ENCODE peak calls at places on chromosomes 12 and 14, in four cellular contexts. One of them, this sample, is unnamed.

GRCh38 chr14:96194657-96195431 is 9.8 kb upstream of the BDKRB2 start:
- DNase-seq in stimulated activated CD4-positive, alpha-beta T cell treated with anti-CD3 and anti-CD28 coated beads, Interleukin-1b, Interleukin-23, amount 100 ng/mL, for 24 hours: no peak
- DNase-seq in HT-29: no peak
- DNase-seq in stimulated activated CD8-positive, alpha-beta memory T cell treated with anti-CD3 and anti-CD28 coated beads, Interleukin-15, amount 100 ng/mL, for 24 hours: no peak
- DNase-seq in this sample: no peak

GRCh38 chr12:66409195-66409871 is 107.0 kb downstream of the HELB start:
- DNase-seq in stimulated activated CD4-positive, alpha-beta T cell treated with anti-CD3 and anti-CD28 coated beads, Interleukin-1b, Interleukin-23, amount 100 ng/mL, for 24 hours: no peak
- DNase-seq in stimulated activated CD8-positive, alpha-beta memory T cell treated with anti-CD3 and anti-CD28 coated beads, Interleukin-15, amount 100 ng/mL, for 24 hours: no peak
- DNase-seq in HT-29: peak
- DNase-seq in this sample: peak

GRCh38 chr12:47772094-47772660 is 861 bp upstream of the SLC48A1 start:
- DNase-seq in HT-29: no peak
- DNase-seq in stimulated activated CD4-positive, alpha-beta T cell treated with anti-CD3 and anti-CD28 coated beads, Interleukin-1b, Interleukin-23, amount 100 ng/mL, for 24 hours: no peak
- DNase-seq in stimulated activated CD8-positive, alpha-beta memory T cell treated with anti-CD3 and anti-CD28 coated beads, Interleukin-15, amount 100 ng/mL, for 24 hours: no peak
- DNase-seq in this sample: no peak

GRCh38 chr12:68786929-68787328 is 21.0 kb upstream of the MDM2 start:
- DNase-seq in HT-29: no peak
- DNase-seq in stimulated activated CD8-positive, alpha-beta memory T cell treated with anti-CD3 and anti-CD28 coated beads, Interleukin-15, amount 100 ng/mL, for 24 hours: no peak
- DNase-seq in stimulated activated CD4-positive, alpha-beta T cell treated with anti-CD3 and anti-CD28 coated beads, Interleukin-1b, Interleukin-23, amount 100 ng/mL, for 24 hours: no peak
- DNase-seq in this sample: no peak

GRCh38 chr12:109497675-109498074 is 20.2 kb downstream of the UBE3B start:
- DNase-seq in HT-29: no peak
- DNase-seq in stimulated activated CD4-positive, alpha-beta T cell treated with anti-CD3 and anti-CD28 coated beads, Interleukin-1b, Interleukin-23, amount 100 ng/mL, for 24 hours: no peak
- DNase-seq in stimulated activated CD8-positive, alpha-beta memory T cell treated with anti-CD3 and anti-CD28 coated beads, Interleukin-15, amount 100 ng/mL, for 24 hours: no peak
- DNase-seq in this sample: no peak

GRCh38 chr12:77339610-77340009 is 274.2 kb upstream of the E2F7 start:
- DNase-seq in HT-29: no peak
- DNase-seq in stimulated activated CD8-positive, alpha-beta memory T cell treated with anti-CD3 and anti-CD28 coated beads, Interleukin-15, amount 100 ng/mL, for 24 hours: no peak
- DNase-seq in stimulated activated CD4-positive, alpha-beta T cell treated with anti-CD3 and anti-CD28 coated beads, Interleukin-1b, Interleukin-23, amount 100 ng/mL, for 24 hours: no peak
- DNase-seq in this sample: no peak

GRCh38 chr12:74915718-74916117 is 293.9 kb downstream of the KCNC2 start:
- DNase-seq in stimulated activated CD8-positive, alpha-beta memory T cell treated with anti-CD3 and anti-CD28 coated beads, Interleukin-15, amount 100 ng/mL, for 24 hours: no peak
- DNase-seq in HT-29: no peak
- DNase-seq in stimulated activated CD4-positive, alpha-beta T cell treated with anti-CD3 and anti-CD28 coated beads, Interleukin-1b, Interleukin-23, amount 100 ng/mL, for 24 hours: no peak
- DNase-seq in this sample: no peak

GRCh38 chr12:65685514-65685913 is 138.8 kb upstream of the HMGA2 start:
- DNase-seq in stimulated activated CD8-positive, alpha-beta memory T cell treated with anti-CD3 and anti-CD28 coated beads, Interleukin-15, amount 100 ng/mL, for 24 hours: no peak
- DNase-seq in HT-29: peak
- DNase-seq in stimulated activated CD4-positive, alpha-beta T cell treated with anti-CD3 and anti-CD28 coated beads, Interleukin-1b, Interleukin-23, amount 100 ng/mL, for 24 hours: no peak
- DNase-seq in this sample: peak

GRCh38 chr12:132288516-132289188 is 40.7 kb downstream of the GALNT9 start:
- DNase-seq in stimulated activated CD4-positive, alpha-beta T cell treated with anti-CD3 and anti-CD28 coated beads, Interleukin-1b, Interleukin-23, amount 100 ng/mL, for 24 hours: no peak
- DNase-seq in stimulated activated CD8-positive, alpha-beta memory T cell treated with anti-CD3 and anti-CD28 coated beads, Interleukin-15, amount 100 ng/mL, for 24 hours: no peak
- DNase-seq in HT-29: no peak
- DNase-seq in this sample: no peak

GRCh38 chr14:36069535-36069900 is 107.0 kb downstream of the PTCSC3 start:
- DNase-seq in stimulated activated CD4-positive, alpha-beta T cell treated with anti-CD3 and anti-CD28 coated beads, Interleukin-1b, Interleukin-23, amount 100 ng/mL, for 24 hours: no peak
- DNase-seq in HT-29: peak
- DNase-seq in stimulated activated CD8-positive, alpha-beta memory T cell treated with anti-CD3 and anti-CD28 coated beads, Interleukin-15, amount 100 ng/mL, for 24 hours: no peak
- DNase-seq in this sample: peak

GRCh38 chr14:79580908-79581307 is 630.4 kb downstream of the DIO2 start:
- DNase-seq in stimulated activated CD4-positive, alpha-beta T cell treated with anti-CD3 and anti-CD28 coated beads, Interleukin-1b, Interleukin-23, amount 100 ng/mL, for 24 hours: no peak
- DNase-seq in stimulated activated CD8-positive, alpha-beta memory T cell treated with anti-CD3 and anti-CD28 coated beads, Interleukin-15, amount 100 ng/mL, for 24 hours: no peak
- DNase-seq in HT-29: no peak
- DNase-seq in this sample: no peak

GRCh38 chr14:53389207-53389606 is 236.1 kb upstream of the DDHD1 start:
- DNase-seq in HT-29: no peak
- DNase-seq in stimulated activated CD4-positive, alpha-beta T cell treated with anti-CD3 and anti-CD28 coated beads, Interleukin-1b, Interleukin-23, amount 100 ng/mL, for 24 hours: no peak
- DNase-seq in stimulated activated CD8-positive, alpha-beta memory T cell treated with anti-CD3 and anti-CD28 coated beads, Interleukin-15, amount 100 ng/mL, for 24 hours: no peak
- DNase-seq in this sample: no peak

GRCh38 chr14:78448483-78449094 is 278.4 kb downstream of the NRXN3 start:
- DNase-seq in stimulated activated CD4-positive, alpha-beta T cell treated with anti-CD3 and anti-CD28 coated beads, Interleukin-1b, Interleukin-23, amount 100 ng/mL, for 24 hours: no peak
- DNase-seq in HT-29: peak
- DNase-seq in stimulated activated CD8-positive, alpha-beta memory T cell treated with anti-CD3 and anti-CD28 coated beads, Interleukin-15, amount 100 ng/mL, for 24 hours: no peak
- DNase-seq in this sample: peak

GRCh38 chr14:95318399-95318834 is 1.3 kb downstream of the CLMN start:
- DNase-seq in stimulated activated CD8-positive, alpha-beta memory T cell treated with anti-CD3 and anti-CD28 coated beads, Interleukin-15, amount 100 ng/mL, for 24 hours: no peak
- DNase-seq in HT-29: no peak
- DNase-seq in stimulated activated CD4-positive, alpha-beta T cell treated with anti-CD3 and anti-CD28 coated beads, Interleukin-1b, Interleukin-23, amount 100 ng/mL, for 24 hours: no peak
- DNase-seq in this sample: peak

GRCh38 chr12:124720687-124721500 is 142.8 kb downstream of the SCARB1 start:
- DNase-seq in stimulated activated CD4-positive, alpha-beta T cell treated with anti-CD3 and anti-CD28 coated beads, Interleukin-1b, Interleukin-23, amount 100 ng/mL, for 24 hours: no peak
- DNase-seq in stimulated activated CD8-positive, alpha-beta memory T cell treated with anti-CD3 and anti-CD28 coated beads, Interleukin-15, amount 100 ng/mL, for 24 hours: no peak
- DNase-seq in HT-29: no peak
- DNase-seq in this sample: no peak

GRCh38 chr12:92602476-92602875 is 100.3 kb upstream of the PLEKHG7 start:
- DNase-seq in stimulated activated CD4-positive, alpha-beta T cell treated with anti-CD3 and anti-CD28 coated beads, Interleukin-1b, Interleukin-23, amount 100 ng/mL, for 24 hours: no peak
- DNase-seq in stimulated activated CD8-positive, alpha-beta memory T cell treated with anti-CD3 and anti-CD28 coated beads, Interleukin-15, amount 100 ng/mL, for 24 hours: no peak
- DNase-seq in HT-29: peak
- DNase-seq in this sample: peak

This sample was measured in Calu3.